ENCODE peak calls at places on chromosomes 12 and 14, in six cellular contexts. K is AG04450, T is small intestine, O is brain microvascular endothelial cell, Y is ovary, I is body of pancreas. G is an unnamed sample.

GRCh38 chr14:32331227-32331597 is 2.1 kb downstream of the AKAP6 start:
- DNase-seq in K (no peak), T (no peak), O (no peak), Y (no peak), I (no peak), G (peak)

GRCh38 chr12:43069768-43070221 is 480.2 kb upstream of the PRICKLE1 start:
- DNase-seq in K (no peak), T (no peak), O (no peak), Y (peak), I (peak), G (no peak)

GRCh38 chr12:2343672-2344071 is 290.9 kb downstream of the CACNA1C start:
- DNase-seq in K (no peak), T (no peak), O (no peak), Y (no peak), I (no peak), G (peak)

GRCh38 chr12:102479099-102479887 is 1.1 kb downstream of the IGF1 start:
- DNase-seq in K (no peak), T (no peak), O (no peak), Y (no peak), I (no peak), G (no peak)

GRCh38 chr12:99271071-99271470 is 376.5 kb upstream of the GARIN6 start:
- DNase-seq in K (no peak), T (no peak), O (no peak), Y (no peak), I (no peak), G (no peak)

GRCh38 chr12:128914908-128915563 is 61.8 kb downstream of the GLT1D1 start:
- DNase-seq in K (no peak), T (no peak), O (no peak), Y (no peak), I (no peak), G (no peak)

GRCh38 chr12:40827923-40828592 is 135.8 kb downstream of the CNTN1 start:
- DNase-seq in K (no peak), T (no peak), O (no peak), Y (no peak), I (no peak), G (no peak)

GRCh38 chr14:45135181-45135580 is 549 bp upstream of the FANCM start:
- DNase-seq in K (no peak), T (no peak), O (peak), Y (no peak), I (no peak), G (no peak)

GRCh38 chr14:21100931-21101330 is at the start of gene TMEM253:
- DNase-seq in K (no peak), T (peak), O (no peak), Y (no peak), I (no peak), G (no peak)

GRCh38 chr12:118549506-118550109 is 173.3 kb downstream of the SUDS3 start:
- DNase-seq in K (no peak), T (no peak), O (no peak), Y (no peak), I (no peak), G (no peak)

GRCh38 chr14:93105362-93105761 is 10.4 kb downstream of the ITPK1 start:
- DNase-seq in K (no peak), T (no peak), O (peak), Y (no peak), I (no peak), G (no peak)

GRCh38 chr12:24534632-24535031 is 414.3 kb downstream of the BCAT1 start:
- DNase-seq in K (no peak), T (no peak), O (no peak), Y (peak), I (no peak), G (no peak)
- H3K27ac ChIP-seq in K (no peak), T (no peak), O (no peak), Y (no peak), I (no peak), G (peak)

DNA sequence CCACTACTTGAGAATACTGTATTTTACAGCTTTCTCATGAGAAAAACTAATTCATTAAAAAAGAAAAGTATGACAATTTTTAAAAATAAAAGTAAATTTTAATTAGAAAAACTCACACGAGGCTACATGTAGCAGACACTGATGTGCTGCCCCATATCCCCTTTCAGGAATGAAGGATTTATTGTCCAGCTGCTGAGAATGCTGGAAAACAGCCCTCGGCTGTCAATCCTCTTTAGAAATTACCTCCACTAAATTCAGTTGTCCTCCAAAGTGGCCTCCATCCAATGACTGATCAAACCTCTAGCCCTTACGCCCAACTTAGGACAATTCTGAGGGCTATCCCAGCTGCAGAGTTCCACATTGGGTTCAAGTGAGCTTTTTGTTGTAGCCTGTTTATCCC is 29.8 kb upstream of the AP4S1 start:
- DNase-seq in K (no peak), T (no peak), O (no peak), Y (no peak), I (no peak), G (no peak)
- H3K27ac ChIP-seq in K (peak), T (no peak), O (no peak), Y (no peak), I (no peak), G (no peak)

DNA sequence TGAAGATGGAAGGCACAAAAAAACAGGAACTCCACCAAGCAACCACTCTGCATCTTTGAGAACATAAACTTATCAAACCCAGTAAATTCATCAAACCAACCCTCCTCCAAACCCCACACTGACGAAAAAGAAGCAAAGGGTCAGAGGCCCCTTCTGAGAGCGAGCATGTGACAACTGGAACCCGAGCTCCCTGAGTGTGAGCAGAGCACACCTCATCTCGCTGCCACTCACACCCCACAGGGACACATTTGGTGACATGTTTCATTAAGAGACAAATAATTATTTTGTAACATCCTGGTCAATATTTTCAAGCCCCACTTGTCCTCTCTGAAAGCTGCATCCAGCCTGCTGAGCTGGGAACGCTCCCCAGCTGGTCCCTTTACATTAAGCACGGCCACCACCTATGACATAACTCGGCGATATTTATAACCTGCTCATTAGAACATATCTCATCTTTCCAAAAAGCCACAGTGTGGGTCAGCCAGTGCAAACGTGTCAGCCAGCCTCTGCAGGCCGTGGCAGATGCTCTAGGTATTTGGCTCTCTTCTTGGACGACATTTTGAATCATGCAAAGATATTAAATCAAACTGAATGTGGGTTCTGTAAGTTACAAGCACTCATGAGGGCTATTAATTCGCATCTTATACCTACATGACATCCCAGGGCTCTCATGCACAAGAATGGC is 120.1 kb downstream of the TTC7B start:
- DNase-seq in K (no peak), T (no peak), O (no peak), Y (no peak), I (no peak), G (no peak)
- H3K27ac ChIP-seq in K (no peak), T (no peak), O (no peak), Y (no peak), I (no peak), G (no peak)

GRCh38 chr12:46579474-46579873 is 206.9 kb upstream of the SLC38A2 start:
- DNase-seq in K (no peak), T (no peak), O (no peak), Y (no peak), I (no peak), G (no peak)
- H3K27ac ChIP-seq in K (no peak), T (no peak), O (no peak), Y (no peak), I (no peak), G (no peak)

DNA sequence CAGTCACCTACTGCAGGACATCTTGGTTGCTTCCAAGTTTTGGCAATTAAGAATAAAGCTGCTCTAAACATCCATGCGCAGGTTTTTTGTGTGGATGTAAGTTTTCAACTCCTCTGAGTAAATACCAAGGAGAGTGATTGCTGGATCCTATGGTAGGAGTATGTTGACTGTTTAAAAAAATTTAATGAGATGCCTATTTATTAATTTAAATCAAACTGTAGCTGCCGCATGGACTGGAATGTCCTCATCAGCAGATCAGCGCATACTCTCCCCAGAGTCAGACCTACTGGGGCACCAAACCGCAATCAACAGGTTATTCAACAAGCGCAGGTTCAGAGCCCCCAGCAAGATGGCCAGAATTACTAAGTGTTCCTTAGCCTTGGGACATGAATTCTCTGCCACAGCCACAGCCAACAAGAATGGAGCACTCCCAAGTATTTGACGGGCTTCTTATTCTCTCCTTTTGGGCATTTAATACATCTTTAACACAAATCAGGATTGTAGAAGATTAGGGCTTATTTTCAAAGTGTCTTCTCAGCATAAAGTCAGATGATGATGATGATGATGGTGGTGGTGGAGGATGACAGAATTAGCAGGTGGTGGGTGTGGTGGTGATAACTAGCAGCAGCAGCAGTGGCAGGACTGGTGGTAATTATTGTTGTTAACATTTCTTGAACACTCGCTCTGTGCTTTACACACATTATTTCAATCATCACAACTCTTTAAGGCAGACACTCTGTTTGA is 170.7 kb downstream of the CHST11 start:
- DNase-seq in K (no peak), T (no peak), O (no peak), Y (no peak), I (no peak), G (no peak)
- H3K27ac ChIP-seq in K (no peak), T (no peak), O (no peak), Y (no peak), I (no peak), G (no peak)

GRCh38 chr12:95083938-95084337 is 10.5 kb upstream of the NR2C1 start:
- DNase-seq in K (peak), T (peak), O (peak), Y (no peak), I (no peak), G (peak)
- H3K27ac ChIP-seq in K (no peak), T (no peak), O (no peak), Y (no peak), I (no peak), G (peak)

GRCh38 chr12:45363903-45364302 is 148.0 kb downstream of the ANO6 start:
- DNase-seq in K (no peak), T (no peak), O (no peak), Y (no peak), I (no peak), G (no peak)

GRCh38 chr12:45369065-45369464 is 153.2 kb downstream of the ANO6 start:
- DNase-seq in K (peak), T (peak), O (peak), Y (no peak), I (no peak), G (no peak)
- H3K27ac ChIP-seq in K (no peak), T (peak), O (no peak), Y (no peak), I (no peak), G (no peak)

GRCh38 chr12:4555804-4556203 is 6.2 kb upstream of the DYRK4 start:
- DNase-seq in K (no peak), T (no peak), O (no peak), Y (no peak), I (no peak), G (no peak)
- H3K27ac ChIP-seq in K (no peak), T (no peak), O (no peak), Y (no peak), I (no peak), G (no peak)

GRCh38 chr14:79515158-79515557 is 696.1 kb downstream of the DIO2 start:
- DNase-seq in K (no peak), T (no peak), O (peak), Y (no peak), I (no peak), G (no peak)
- H3K27ac ChIP-seq in K (no peak), T (no peak), O (peak), Y (no peak), I (no peak), G (no peak)

GRCh38 chr14:90569201-90569600 is 172.4 kb downstream of the CALM1 start:
- DNase-seq in K (no peak), T (no peak), O (no peak), Y (no peak), I (no peak), G (no peak)

GRCh38 chr14:90569606-90570462 is 173.0 kb downstream of the CALM1 start:
- DNase-seq in K (no peak), T (no peak), O (no peak), Y (no peak), I (no peak), G (no peak)

GRCh38 chr14:90568405-90568804 is 171.6 kb downstream of the CALM1 start:
- DNase-seq in K (no peak), T (no peak), O (no peak), Y (no peak), I (no peak), G (no peak)

GRCh38 chr14:90571149-90571548 is 174.3 kb downstream of the CALM1 start:
- DNase-seq in K (no peak), T (no peak), O (no peak), Y (no peak), I (no peak), G (no peak)

DNA sequence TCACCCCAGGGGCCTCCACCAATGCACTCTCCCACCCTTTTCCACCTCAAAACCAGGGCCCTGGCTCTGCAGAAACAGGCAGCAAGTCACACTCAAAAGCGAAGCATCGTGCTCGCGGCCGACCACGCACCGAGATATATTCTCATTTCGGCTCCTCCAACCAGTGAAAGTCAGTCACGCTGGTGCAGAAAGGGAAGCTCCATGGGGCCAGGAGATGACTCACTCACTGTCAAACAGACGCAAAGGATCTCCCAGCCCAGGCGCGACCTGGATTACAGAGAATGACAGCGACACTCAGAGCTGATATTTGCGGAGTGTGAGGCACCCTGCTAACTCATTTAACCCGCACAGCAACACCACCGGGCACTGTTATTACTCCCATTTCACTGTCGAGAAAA is 173.6 kb downstream of the CALM1 start:
- DNase-seq in K (no peak), T (no peak), O (no peak), Y (no peak), I (no peak), G (no peak)
- H3K27ac ChIP-seq in K (no peak), T (no peak), O (no peak), Y (no peak), I (no peak), G (no peak)

G was measured in testis.